ENCODE peak calls at places on chromosomes 11 and 22, in eight cellular contexts. S is activated T-cell treated with anti-CD3 and anti-CD28 coated beads, Interleukin-2, amount 50 U/mL, for 24 hours; V is GM12865; A is cardiac muscle cell; Y is activated T-helper 1 cell treated with Interleukin-2 at 50 U/mL for 16 hours; O is stimulated activated CD8-positive, alpha-beta memory T cell treated with anti-CD3 and anti-CD28 coated beads, Interleukin-7, amount 100 ng/mL, for 1 hour; C is mesendoderm; N is lower lobe of right lung. U is an unnamed sample.

GRCh38 chr11:68806931-68807844 is 34.5 kb downstream of the CPT1A start:
- DNase-seq in S (no peak), V (no peak), A (peak; percentile 84), Y (no peak), O (no peak), C (no peak), N (no peak), U (no peak)

GRCh38 chr11:44600261-44600660 is 34.8 kb downstream of the CD82 start:
- DNase-seq in S (no peak), V (no peak), A (no peak), Y (no peak), O (no peak), C (no peak), N (no peak), U (no peak)

GRCh38 chr22:48588881-48589450 is 1238.7 kb downstream of the BRD1 start:
- DNase-seq in S (no peak), V (no peak), A (no peak), Y (no peak), O (no peak), C (no peak), N (peak; percentile 8), U (no peak)

GRCh38 chr11:95596011-95596489 is 193.5 kb downstream of the FAM76B start:
- DNase-seq in S (no peak), V (no peak), A (peak; percentile 31), Y (no peak), O (no peak), C (peak; percentile 3), N (no peak), U (no peak)

GRCh38 chr22:24723111-24723510 is 51.4 kb downstream of the PIWIL3 start:
- DNase-seq in S (no peak), V (no peak), A (no peak), Y (no peak), O (no peak), C (no peak), N (no peak), U (no peak)

GRCh38 chr11:14500181-14500651 is 605 bp upstream of the COPB1 start:
- DNase-seq in S (no peak), V (peak; percentile 72), A (peak; percentile 62), Y (peak; percentile 25), O (no peak), C (peak; percentile 55), N (peak; percentile 66), U (no peak)

GRCh38 chr11:43937434-43938411 is 4.7 kb upstream of the C11orf96 start:
- DNase-seq in S (no peak), V (no peak), A (peak; percentile 70), Y (no peak), O (no peak), C (no peak), N (no peak), U (no peak)

GRCh38 chr11:375065-376025 is 6.0 kb downstream of the B4GALNT4 start:
- DNase-seq in S (no peak), V (no peak), A (no peak), Y (no peak), O (no peak), C (no peak), N (no peak), U (no peak)

GRCh38 chr22:43734370-43735005 is 77.6 kb downstream of the EFCAB6 start:
- DNase-seq in S (no peak), V (no peak), A (no peak), Y (no peak), O (no peak), C (peak; percentile 16), N (no peak), U (no peak)

GRCh38 chr11:12683857-12684256 is 9.6 kb downstream of the TEAD1 start:
- DNase-seq in S (no peak), V (no peak), A (no peak), Y (no peak), O (no peak), C (no peak), N (no peak), U (no peak)

GRCh38 chr11:11776714-11777113 is 65.1 kb upstream of the USP47 start:
- DNase-seq in S (no peak), V (no peak), A (no peak), Y (no peak), O (no peak), C (no peak), N (no peak), U (no peak)

GRCh38 chr11:22169833-22170232 is 23.1 kb upstream of the ANO5 start:
- DNase-seq in S (no peak), V (no peak), A (no peak), Y (no peak), O (no peak), C (no peak), N (no peak), U (no peak)

GRCh38 chr11:78039391-78039918 is 16.4 kb upstream of the KCTD14 start:
- DNase-seq in S (no peak), V (no peak), A (no peak), Y (no peak), O (no peak), C (no peak), N (no peak), U (no peak)

GRCh38 chr11:3088806-3089205 is 31.6 kb upstream of the CARS1 start:
- DNase-seq in S (no peak), V (no peak), A (no peak), Y (no peak), O (no peak), C (no peak), N (no peak), U (no peak)

GRCh38 chr11:76609736-76610370 is 60.7 kb downstream of the LRRC32 start:
- DNase-seq in S (no peak), V (no peak), A (peak; percentile 41), Y (no peak), O (no peak), C (no peak), N (no peak), U (no peak)

GRCh38 chr11:2273771-2274170 is 3.4 kb upstream of the ASCL2 start:
- DNase-seq in S (no peak), V (no peak), A (no peak), Y (no peak), O (no peak), C (no peak), N (no peak), U (no peak)

GRCh38 chr11:114084414-114084813 is 24.9 kb downstream of the ZBTB16 start:
- DNase-seq in S (no peak), V (no peak), A (no peak), Y (no peak), O (no peak), C (no peak), N (no peak), U (no peak)

GRCh38 chr11:897226-898159 is 13.1 kb downstream of the CHID1 start:
- DNase-seq in S (no peak), V (no peak), A (no peak), Y (no peak), O (no peak), C (no peak), N (no peak), U (no peak)

GRCh38 chr11:9651899-9652748 is 11.8 kb upstream of the SWAP70 start:
- DNase-seq in S (no peak), V (no peak), A (no peak), Y (no peak), O (no peak), C (peak; percentile 33), N (no peak), U (no peak)

GRCh38 chr22:42439821-42440674 is 7.8 kb upstream of the NFAM1 start:
- DNase-seq in S (no peak), V (peak; percentile 36), A (peak; percentile 40), Y (no peak), O (no peak), C (peak; percentile 36), N (peak; percentile 74), U (no peak)

GRCh38 chr22:38034278-38034882 is 22.8 kb upstream of the PICK1 start:
- DNase-seq in S (no peak), V (peak; percentile 47), A (peak; percentile 95), Y (no peak), O (no peak), C (peak; percentile 94), N (peak; percentile 76), U (no peak)

GRCh38 chr11:133547808-133548494 is 15.7 kb upstream of the OPCML start:
- DNase-seq in S (no peak), V (no peak), A (no peak), Y (no peak), O (no peak), C (no peak), N (no peak), U (no peak)

GRCh38 chr11:16923987-16924386 is 90.2 kb downstream of the PLEKHA7 start:
- DNase-seq in S (no peak), V (no peak), A (no peak), Y (no peak), O (no peak), C (peak; percentile 27), N (no peak), U (no peak)

GRCh38 chr22:18110194-18110943 is at the start of gene TUBA8:
- DNase-seq in S (peak; percentile 58), V (peak; percentile 87), A (peak; percentile 36), Y (no peak), O (no peak), C (peak; percentile 29), N (no peak), U (no peak)

GRCh38 chr11:94641167-94641761 is 74.1 kb downstream of the PIWIL4 start:
- DNase-seq in S (no peak), V (no peak), A (peak; percentile 64), Y (no peak), O (no peak), C (peak; percentile 64), N (no peak), U (no peak)

GRCh38 chr11:116972692-116973091 is 125.5 kb downstream of the SIK3 start:
- DNase-seq in S (no peak), V (no peak), A (no peak), Y (no peak), O (no peak), C (peak; percentile 38), N (no peak), U (no peak)

GRCh38 chr22:24768537-24769374 is 5.8 kb downstream of the PIWIL3 start:
- DNase-seq in S (no peak), V (peak; percentile 55), A (peak; percentile 85), Y (no peak), O (no peak), C (peak; percentile 69), N (peak; percentile 58), U (no peak)

GRCh38 chr22:49643998-49644397 is 183.7 kb downstream of the BRD1 start:
- DNase-seq in S (no peak), V (no peak), A (no peak), Y (no peak), O (no peak), C (no peak), N (no peak), U (no peak)

GRCh38 chr11:116851631-116852030 is 14.2 kb upstream of the APOA1 start:
- DNase-seq in S (peak; percentile 66), V (no peak), A (peak; percentile 36), Y (peak; percentile 33), O (peak; percentile 33), C (no peak), N (peak; percentile 65), U (no peak)

GRCh38 chr11:128552783-128553661 is 34.3 kb downstream of the ETS1 start:
- DNase-seq in S (no peak), V (peak; percentile 96), A (peak; percentile 88), Y (no peak), O (no peak), C (no peak), N (no peak), U (no peak)

GRCh38 chr11:128196235-128196634 is 391.1 kb downstream of the ETS1 start:
- DNase-seq in S (no peak), V (no peak), A (peak; percentile 57), Y (no peak), O (no peak), C (no peak), N (no peak), U (no peak)

GRCh38 chr11:119875841-119876600 is 147.0 kb upstream of the NECTIN1 start:
- DNase-seq in S (no peak), V (no peak), A (no peak), Y (no peak), O (no peak), C (no peak), N (peak; percentile 38), U (no peak)

GRCh38 chr11:102202972-102203371 is 92.7 kb downstream of the YAP1 start:
- DNase-seq in S (no peak), V (no peak), A (no peak), Y (no peak), O (no peak), C (no peak), N (no peak), U (no peak)

U was measured in esophagus squamous epithelium.